ENCODE peak calls at places on chromosomes 4 and X, in six cellular contexts. T is stimulated activated naive B cell treated with anti-CD40 and anti-IgM and Interleukin-4, amounts not matched to agents 10 μg/mL and 1 μg/mL and 100 μg/mL, for 72 hours; C is omental fat pad; V is activated CD8-positive, alpha-beta memory T cell treated with anti-CD3 and anti-CD28 coated beads for 48 hours; E is K562; I is naive B cell. Y is an unnamed sample.

GRCh38 chrX:54745676-54746075 is 52.4 kb downstream of the ITIH6 start:
- DNase-seq in T (no peak), I (no peak), E (no peak), C (no peak), V (no peak), Y (no peak)

GRCh38 chr4:184599492-184600135 is 49.6 kb downstream of the CASP3 start:
- DNase-seq in T (no peak), V (no peak), I (no peak), C (no peak), E (no peak), Y (no peak)

GRCh38 chrX:13119386-13119785 is 75.0 kb upstream of the FAM9C start:
- DNase-seq in T (no peak), I (no peak), V (no peak), E (no peak), C (no peak), Y (no peak)

GRCh38 chr4:73864365-73864764 is 4.8 kb upstream of the CXCL1 start:
- DNase-seq in I (no peak), T (no peak), V (no peak), C (no peak), E (peak; percentile 56), Y (no peak)

GRCh38 chr4:39977489-39978377 is at the start of gene PDS5A:
- DNase-seq in E (peak; percentile 93), T (peak; percentile 93), C (peak; percentile 34), I (peak; percentile 93), V (peak; percentile 77), Y (peak; percentile 96)

GRCh38 chr4:93285346-93285745 is 543.2 kb upstream of the ATOH1 start:
- DNase-seq in T (no peak), E (no peak), V (no peak), I (no peak), C (no peak), Y (no peak)

GRCh38 chrX:19176901-19177630 is 54.8 kb upstream of the ADGRG2 start:
- DNase-seq in E (no peak), T (no peak), I (no peak), C (no peak), V (no peak), Y (no peak)

GRCh38 chr4:27088491-27088890 is 227.8 kb downstream of the STIM2 start:
- DNase-seq in C (no peak), E (no peak), V (no peak), T (no peak), I (no peak), Y (peak; percentile 68)

GRCh38 chr4:8077181-8078108 is 81.2 kb downstream of the ABLIM2 start:
- DNase-seq in E (no peak), T (no peak), C (no peak), V (no peak), I (no peak), Y (no peak)

GRCh38 chr4:109163493-109163892 is 139.0 kb downstream of the COL25A1 start:
- DNase-seq in C (no peak), T (no peak), E (no peak), V (no peak), I (no peak), Y (no peak)

GRCh38 chr4:85591361-85592098 is 116.6 kb downstream of the ARHGAP24 start:
- DNase-seq in I (no peak), C (no peak), T (no peak), E (no peak), V (no peak), Y (no peak)

GRCh38 chr4:112664611-112665010 is 27.7 kb downstream of the LARP7 start:
- DNase-seq in T (no peak), I (no peak), E (no peak), C (no peak), V (no peak), Y (no peak)

GRCh38 chr4:2411786-2412510 is 6.5 kb downstream of the ZFYVE28 start:
- DNase-seq in I (no peak), V (peak; percentile 26), C (no peak), T (peak; percentile 54), E (no peak), Y (no peak)

GRCh38 chr4:24116107-24116506 is 226.3 kb upstream of the PPARGC1A start:
- DNase-seq in T (no peak), I (no peak), V (no peak), C (no peak), E (no peak), Y (no peak)

GRCh38 chrX:47080915-47081236 is 2.6 kb downstream of the RGN start:
- DNase-seq in T (no peak), I (no peak), V (no peak), C (no peak), E (no peak), Y (no peak)

GRCh38 chrX:108945883-108946523 is 209.6 kb upstream of the IRS4 start:
- DNase-seq in I (no peak), V (no peak), E (no peak), C (no peak), T (no peak), Y (peak; percentile 50)

GRCh38 chr4:129474698-129475097 is 378.7 kb downstream of the C4orf33 start:
- DNase-seq in C (no peak), E (no peak), T (no peak), I (no peak), V (no peak), Y (no peak)

GRCh38 chrX:13545731-13546130 is 23.7 kb upstream of the EGFL6 start:
- DNase-seq in C (no peak), E (no peak), I (no peak), T (no peak), V (no peak), Y (no peak)

GRCh38 chr4:82213485-82214162 is 160.2 kb downstream of the HNRNPD start:
- DNase-seq in V (no peak), E (no peak), T (no peak), C (no peak), I (no peak), Y (no peak)

GRCh38 chrX:109879991-109880390 is 122.9 kb upstream of the TMEM164 start:
- DNase-seq in E (no peak), C (no peak), T (no peak), I (no peak), V (no peak), Y (no peak)

GRCh38 chr4:37717575-37717974 is 31.4 kb upstream of the RELL1 start:
- DNase-seq in E (no peak), I (no peak), T (no peak), V (no peak), C (no peak), Y (no peak)

GRCh38 chrX:154317391-154318000 is 21.9 kb downstream of the TKTL1 start:
- DNase-seq in E (peak; percentile 41), T (no peak), I (no peak), C (no peak), V (no peak), Y (no peak)

GRCh38 chrX:107485019-107485418 is 35.6 kb downstream of the FRMPD3 start:
- DNase-seq in T (no peak), C (no peak), I (no peak), E (no peak), V (no peak), Y (no peak)

GRCh38 chrX:1657367-1658082 is 42.7 kb downstream of the ASMT start:
- DNase-seq in E (no peak), T (peak; percentile 16), I (peak; percentile 5), V (no peak), C (no peak), Y (no peak)

GRCh38 chrX:46758956-46759644 is at the start of gene SLC9A7:
- DNase-seq in T (peak; percentile 83), I (peak; percentile 76), V (peak; percentile 46), E (peak; percentile 68), C (no peak), Y (peak; percentile 95)

GRCh38 chr4:136383126-136383525 is 1149.2 kb downstream of the PCDH18 start:
- DNase-seq in V (no peak), T (no peak), C (no peak), I (no peak), E (no peak), Y (no peak)

GRCh38 chr4:36779601-36780000 is 464.9 kb upstream of the NWD2 start:
- DNase-seq in C (no peak), I (no peak), T (no peak), E (no peak), V (no peak), Y (no peak)

GRCh38 chr4:7155611-7156071 is 36.7 kb upstream of the SORCS2 start:
- DNase-seq in V (no peak), C (peak; percentile 29), T (no peak), E (peak; percentile 35), I (no peak), Y (no peak)

GRCh38 chr4:163558539-163559044 is 64.1 kb downstream of the TMA16 start:
- DNase-seq in C (no peak), E (no peak), T (no peak), I (peak; percentile 63), V (no peak), Y (peak; percentile 29)

GRCh38 chr4:79294064-79294463 is 31.8 kb downstream of the NAA11 start:
- DNase-seq in T (no peak), I (no peak), E (no peak), V (no peak), C (no peak), Y (no peak)

GRCh38 chr4:98584265-98584664 is 74.1 kb downstream of the TSPAN5 start:
- DNase-seq in T (no peak), V (no peak), E (no peak), C (no peak), I (no peak), Y (no peak)

GRCh38 chr4:185211035-185211434 is 1.6 kb downstream of the SNX25 start:
- DNase-seq in V (no peak), T (no peak), E (peak; percentile 39), I (no peak), C (no peak), Y (no peak)